ENCODE peak calls at places on chromosomes 4 and X, in seven cellular contexts. J is HCT116, R is GM23338, P is hepatocyte, K is PC-9, F is SK-N-SH, U is MM.1S. T is an unnamed sample. For H3K9me2, the result is how much of the 10 kb centered on the place peaks cover.

GRCh38 chrX:71096702-71097032 is 1.0 kb downstream of the FOXO4 start:
- DNase-seq in J (no peak), R (no peak), P (no peak), K (no peak), F (no peak), U (no peak), T (no peak)

GRCh38 chrX:111116666-111117065 is 20.7 kb downstream of the PAK3 start:
- DNase-seq in J (no peak), R (no peak), P (no peak), K (no peak), F (no peak), U (no peak), T (no peak)

GRCh38 chr4:53185853-53186590 is 179.8 kb downstream of the SCFD2 start:
- DNase-seq in J (no peak), R (no peak), P (no peak), K (no peak), F (no peak), U (no peak), T (no peak)

GRCh38 chr4:99715286-99715685 is 57.7 kb upstream of the C4orf54 start:
- DNase-seq in J (no peak), R (no peak), P (peak), K (no peak), F (no peak), U (no peak), T (no peak)

GRCh38 chrX:19875051-19875432 is 12.4 kb downstream of the SH3KBP1 start:
- DNase-seq in J (peak), R (no peak), P (no peak), K (no peak), F (no peak), U (no peak), T (no peak)

GRCh38 chrX:17441965-17442364 is 67.0 kb downstream of the NHS start:
- DNase-seq in J (no peak), R (no peak), P (no peak), K (no peak), F (no peak), U (no peak), T (no peak)

GRCh38 chr4:78075986-78076385 is 18.9 kb downstream of the FRAS1 start:
- DNase-seq in J (no peak), R (no peak), P (no peak), K (no peak), F (no peak), U (no peak), T (no peak)

GRCh38 chr4:82667761-82668505 is 106.1 kb upstream of the TMEM150C start:
- DNase-seq in J (no peak), R (peak), P (no peak), K (no peak), F (no peak), U (no peak), T (no peak)

GRCh38 chr4:173436149-173436579 is 37.2 kb upstream of the SCRG1 start:
- DNase-seq in J (no peak), R (peak), P (peak), K (no peak), F (no peak), U (no peak), T (no peak)

GRCh38 chr4:83342476-83342875 is 7.8 kb upstream of the HPSE start:
- DNase-seq in J (no peak), R (no peak), P (no peak), K (no peak), F (no peak), U (no peak), T (no peak)

GRCh38 chr4:113404846-113405245 is 355.4 kb downstream of the ANK2 start:
- DNase-seq in J (no peak), R (no peak), P (no peak), K (no peak), F (no peak), U (no peak), T (no peak)

GRCh38 chrX:84189125-84189524 is 1.1 kb upstream of the RPS6KA6 start:
- DNase-seq in J (no peak), R (peak), P (peak), K (no peak), F (no peak), U (no peak), T (no peak)

GRCh38 chr4:78121338-78121904 is 64.3 kb downstream of the FRAS1 start:
- DNase-seq in J (no peak), R (no peak), P (no peak), K (no peak), F (no peak), U (no peak), T (no peak)

GRCh38 chr4:172042714-172043114 is 229.5 kb downstream of the GALNTL6 start:
- DNase-seq in J (peak), R (no peak), P (peak), K (peak), F (no peak), U (no peak), T (no peak)

GRCh38 chr4:175891863-175892262 is 79.8 kb upstream of the GPM6A start:
- DNase-seq in J (peak), R (peak), P (peak), K (no peak), F (peak), U (peak), T (peak)

GRCh38 chrX:115372026-115372610 is 82.6 kb downstream of the LUZP4 start:
- DNase-seq in J (peak), R (peak), P (peak), K (peak), F (no peak), U (no peak), T (no peak)

GRCh38 chr4:151031831-151032605 is 16.9 kb upstream of the LRBA start:
- DNase-seq in J (no peak), R (peak), P (no peak), K (no peak), F (peak), U (no peak), T (no peak)

GRCh38 chr4:128281354-128281753 is 6.3 kb downstream of the PGRMC2 start:
- DNase-seq in J (no peak), R (no peak), P (no peak), K (no peak), F (no peak), U (no peak), T (no peak)

GRCh38 chr4:39427477-39428119 is 20.9 kb downstream of the KLB start:
- DNase-seq in J (no peak), R (no peak), P (peak), K (no peak), F (no peak), U (no peak), T (no peak)

GRCh38 chr4:23631255-23631950 is 258.4 kb downstream of the PPARGC1A start:
- DNase-seq in J (no peak), R (peak), P (no peak), K (no peak), F (no peak), U (no peak), T (no peak)

GRCh38 chr4:98521486-98521885 is 136.9 kb downstream of the TSPAN5 start:
- DNase-seq in J (no peak), R (no peak), P (no peak), K (no peak), F (no peak), U (no peak), T (no peak)

GRCh38 chr4:4867745-4868505 is 8.5 kb downstream of the MSX1 start:
- DNase-seq in J (no peak), R (no peak), P (peak), K (no peak), F (no peak), U (no peak), T (no peak)
- H3K9me2 ChIP-seq in J (under half), R (under half), P (under half), K (under half), F (under half), U (under half), T (under half)

GRCh38 chrX:37686979-37687378 is 1.4 kb downstream of the XK start:
- DNase-seq in J (no peak), R (no peak), P (no peak), K (no peak), F (no peak), U (no peak), T (no peak)
- H3K4me3 ChIP-seq in J (no peak), R (no peak), P (no peak), K (peak), F (no peak), U (no peak), T (no peak)

DNA sequence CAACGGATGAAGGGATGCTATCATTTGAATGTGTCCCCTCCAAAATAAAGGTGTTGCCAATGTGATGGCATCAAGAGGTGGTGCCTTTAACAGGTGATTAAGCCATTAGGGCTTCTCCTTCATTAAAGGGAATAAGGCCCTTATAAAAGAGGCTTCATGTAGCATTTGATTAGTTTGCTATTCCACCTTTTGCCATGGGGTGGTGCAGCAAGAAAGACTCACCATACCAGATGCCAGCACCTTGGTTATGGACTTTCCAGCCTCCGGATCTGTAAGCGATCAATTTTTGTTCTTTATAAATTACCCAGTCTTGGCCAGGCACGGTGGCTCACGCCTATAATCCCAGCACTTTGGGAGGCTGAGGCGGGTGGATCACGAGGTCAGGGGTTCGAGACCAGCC is 7.9 kb upstream of the SLC25A43 start:
- DNase-seq in J (peak), R (peak), P (no peak), K (no peak), F (peak), U (peak), T (peak)
- TF ChIP-seq CTCF in J (peak), R (peak), P (no peak), K (peak), F (peak), U (peak), T (peak)

GRCh38 chrX:32155044-32155638 is 1056.2 kb downstream of the DMD start:
- DNase-seq in J (no peak), R (peak), P (no peak), K (no peak), F (peak), U (no peak), T (no peak)
- H3K9me2 ChIP-seq in J (under half), R (under half), P (under half), K (under half), F (under half), U (under half), T (under half)

GRCh38 chrX:107154787-107155620 is 36.4 kb upstream of the RBM41 start:
- DNase-seq in J (no peak), R (no peak), P (peak), K (peak), F (no peak), U (no peak), T (no peak)
- H3K4me3 ChIP-seq in J (peak), R (peak), P (no peak), K (peak), F (no peak), U (no peak), T (no peak)

GRCh38 chrX:153804621-153805020 is 10.2 kb downstream of the SSR4 start:
- DNase-seq in J (no peak), R (no peak), P (no peak), K (no peak), F (no peak), U (no peak), T (no peak)

GRCh38 chrX:153804100-153804595 is 9.7 kb downstream of the SSR4 start:
- DNase-seq in J (no peak), R (no peak), P (no peak), K (no peak), F (no peak), U (no peak), T (no peak)

GRCh38 chrX:153801646-153802045 is 7.2 kb downstream of the SSR4 start:
- DNase-seq in J (no peak), R (no peak), P (no peak), K (peak), F (no peak), U (no peak), T (no peak)

GRCh38 chrX:153802513-153803045 is 8.1 kb downstream of the SSR4 start:
- DNase-seq in J (no peak), R (no peak), P (no peak), K (no peak), F (no peak), U (no peak), T (no peak)

DNA sequence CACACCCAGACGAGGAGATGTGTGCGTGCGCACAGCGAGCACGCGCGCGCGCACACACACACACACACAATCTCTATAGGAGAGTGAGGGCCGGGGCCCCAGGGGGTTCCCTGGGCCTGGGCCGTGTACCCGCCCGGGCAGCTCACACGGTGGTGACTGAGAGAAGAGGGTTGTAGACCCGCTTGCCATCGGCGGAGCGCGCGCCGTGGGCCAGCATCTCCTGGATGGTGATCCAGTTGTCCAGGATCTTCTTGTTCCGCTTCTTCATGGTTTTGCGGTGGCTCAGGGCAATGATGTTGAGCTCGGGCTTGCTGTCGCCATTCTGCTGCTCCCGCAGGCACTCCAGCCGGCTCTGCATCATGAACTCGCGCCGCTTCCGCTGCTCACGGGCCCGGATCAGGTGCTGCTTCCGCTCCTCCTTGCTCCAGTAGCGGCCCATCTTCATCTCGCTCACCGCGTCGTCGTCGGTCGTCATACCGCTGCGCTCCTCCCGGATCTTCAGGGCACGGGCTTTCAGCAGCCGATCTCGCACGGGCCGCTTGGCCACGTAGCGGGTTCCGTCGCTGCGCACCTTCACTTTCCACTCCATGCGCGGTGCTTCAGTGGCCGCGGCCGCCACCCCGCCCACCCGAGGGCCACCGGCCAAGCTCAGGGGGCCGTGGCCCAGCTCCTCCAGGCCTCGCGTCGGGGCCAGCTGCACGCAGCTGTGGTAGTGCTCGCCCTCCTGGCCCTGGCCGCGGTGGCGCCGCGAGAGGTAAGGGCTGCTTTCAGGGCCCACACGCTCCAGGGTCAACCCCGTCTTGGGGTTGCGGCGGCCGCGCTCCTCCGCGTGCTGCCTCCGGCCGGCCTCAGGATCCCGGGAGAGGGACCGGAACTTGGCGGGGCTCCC is 9.0 kb downstream of the SSR4 start:
- DNase-seq in J (no peak), R (no peak), P (no peak), K (no peak), F (no peak), U (no peak), T (no peak)
- TF ChIP-seq CTCF in J (no peak), R (no peak), P (no peak), K (no peak), F (no peak), U (no peak), T (no peak)

DNA sequence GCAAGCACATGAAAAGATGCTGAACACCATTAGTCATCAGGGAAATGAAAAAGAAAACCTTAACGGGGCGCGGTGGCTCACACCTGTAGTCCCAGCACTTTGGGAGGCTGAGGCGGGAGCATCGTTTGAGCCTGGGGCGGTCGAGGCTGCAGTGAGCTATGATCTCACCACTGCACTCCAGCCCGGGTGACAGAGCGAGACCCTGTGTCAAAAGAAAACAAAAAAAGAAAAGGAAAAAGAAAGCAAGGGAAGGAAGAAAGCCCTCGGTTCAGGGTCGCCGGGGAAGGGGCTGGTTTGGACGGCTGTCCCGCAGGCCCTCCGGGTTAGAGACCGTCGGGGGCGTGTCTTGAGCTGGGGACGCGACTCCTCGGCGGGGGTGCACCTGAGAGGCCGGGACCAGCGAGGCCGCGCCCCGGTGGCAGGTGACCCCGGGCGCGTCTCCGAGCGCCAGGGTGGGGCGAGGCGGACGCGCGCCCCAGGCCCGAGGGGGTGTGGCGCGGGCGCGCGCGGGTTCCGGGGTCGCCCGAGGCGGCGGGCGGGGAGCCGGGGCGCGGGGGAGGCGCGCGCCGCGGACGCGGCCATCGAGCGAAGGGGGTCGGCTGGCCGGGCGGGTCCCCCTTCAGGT is 478 bp upstream of the PLXNA3 start:
- DNase-seq in J (no peak), R (peak), P (peak), K (peak), F (peak), U (peak), T (peak)
- H3K9me2 ChIP-seq in J (under half), R (under half), P (under half), K (under half), F (under half), U (under half), T (under half)

GRCh38 chr4:1309261-1310010 is 19.7 kb downstream of the MAEA start:
- DNase-seq in J (no peak), R (peak), P (peak), K (no peak), F (peak), U (no peak), T (peak)
- H3K4me3 ChIP-seq in J (no peak), R (peak), P (peak), K (no peak), F (peak), U (no peak), T (peak)